ENCODE peak calls at places on chromosome 4, in nine cellular contexts. M, P, E, R, L, V, Y, Z and U are unnamed samples.

GRCh38 chr4:9968472-9968871 is 52.8 kb downstream of the SLC2A9 start:
- DNase-seq in V (no peak), Y (no peak), E (no peak), P (no peak), M (no peak), L (no peak), R (no peak), Z (no peak), U (no peak)

GRCh38 chr4:13821522-13821921 is 194.0 kb upstream of the BOD1L1 start:
- DNase-seq in M (no peak), Z (no peak), Y (no peak), P (no peak), V (no peak), L (no peak), E (no peak), R (no peak), U (no peak)

GRCh38 chr4:138090145-138090917 is 151.8 kb downstream of the SLC7A11 start:
- DNase-seq in L (peak), Z (no peak), R (peak), V (peak), Y (peak), E (peak), M (peak), P (peak), U (peak)

GRCh38 chr4:144627663-144628076 is 18.3 kb upstream of the HHIP start:
- DNase-seq in M (no peak), R (no peak), E (no peak), Z (no peak), Y (no peak), P (peak), V (no peak), L (no peak), U (no peak)

GRCh38 chr4:166143227-166143626 is 270.2 kb downstream of the TLL1 start:
- DNase-seq in R (no peak), V (no peak), P (peak), L (no peak), E (peak), M (no peak), Z (no peak), Y (no peak), U (no peak)

GRCh38 chr4:89754531-89754930 is 82.4 kb downstream of the SNCA start:
- DNase-seq in M (no peak), L (no peak), V (no peak), P (no peak), R (no peak), Y (no peak), E (peak), Z (no peak), U (no peak)

GRCh38 chr4:2217726-2218125 is 24.2 kb downstream of the HAUS3 start:
- DNase-seq in E (peak), Z (no peak), L (no peak), P (peak), V (no peak), R (no peak), M (no peak), Y (no peak), U (no peak)

GRCh38 chr4:120561648-120562047 is 360.9 kb downstream of the PRDM5 start:
- DNase-seq in M (no peak), R (no peak), Y (no peak), L (no peak), E (no peak), V (no peak), P (no peak), Z (no peak), U (no peak)

GRCh38 chr4:123476089-123476488 is 79.5 kb downstream of the SPRY1 start:
- DNase-seq in Y (no peak), E (no peak), M (no peak), V (no peak), Z (no peak), P (no peak), L (no peak), R (no peak), U (no peak)

GRCh38 chr4:63029380-63029779 is 1379.9 kb downstream of the TECRL start:
- DNase-seq in P (no peak), M (no peak), Z (no peak), V (no peak), Y (no peak), R (no peak), E (no peak), L (no peak), U (no peak)

GRCh38 chr4:3514806-3515421 is 17.3 kb downstream of the LRPAP1 start:
- DNase-seq in E (no peak), R (no peak), V (no peak), L (no peak), Y (no peak), M (no peak), Z (no peak), P (no peak), U (no peak)

GRCh38 chr4:69773443-69773842 is 13.0 kb upstream of the SULT1B1 start:
- DNase-seq in R (no peak), Z (no peak), Y (peak), E (no peak), M (peak), L (no peak), P (peak), V (no peak), U (no peak)

GRCh38 chr4:36332023-36332781 is 50.8 kb downstream of the DTHD1 start:
- DNase-seq in L (no peak), V (no peak), R (no peak), M (no peak), Y (no peak), E (no peak), P (peak), Z (no peak), U (peak)

GRCh38 chr4:150518559-150518958 is 63.4 kb upstream of the MAB21L2 start:
- DNase-seq in M (no peak), Z (no peak), P (peak), Y (no peak), R (no peak), E (peak), V (no peak), L (no peak), U (no peak)

GRCh38 chr4:34182346-34182745 is 2062.0 kb downstream of the ARAP2 start:
- DNase-seq in L (no peak), Z (no peak), E (peak), R (no peak), M (no peak), Y (no peak), V (no peak), P (peak), U (no peak)

GRCh38 chr4:57044279-57044678 is 65.6 kb downstream of the POLR2B start:
- DNase-seq in V (no peak), L (no peak), R (no peak), Y (no peak), P (no peak), Z (no peak), E (peak), M (no peak), U (no peak)

GRCh38 chr4:113591982-113592381 is 169.6 kb downstream of the CAMK2D start:
- DNase-seq in M (no peak), R (no peak), L (no peak), Y (no peak), Z (no peak), V (no peak), P (no peak), E (no peak), U (no peak)

GRCh38 chr4:154490261-154490588 is 1.4 kb downstream of the DCHS2 start:
- DNase-seq in M (no peak), E (no peak), P (no peak), Y (no peak), V (peak), Z (no peak), L (no peak), R (peak), U (no peak)

GRCh38 chr4:144574509-144574908 is 71.4 kb upstream of the HHIP start:
- DNase-seq in M (no peak), Z (no peak), L (no peak), E (no peak), R (no peak), V (no peak), P (no peak), Y (no peak), U (no peak)